ENCODE peak calls at places on chromosomes 5 and 9, in eight cellular contexts. U is omental fat pad; V is AG04450; Y is stimulated activated CD4-positive, alpha-beta T cell treated with anti-CD3 and anti-CD28 coated beads, Interleukin-4, amount 100 ng/mL, for 48 hours; W is Right ventricle myocardium inferior; J is natural killer cell; S is H1; O is activated CD8-positive, alpha-beta memory T cell treated with anti-CD3 and anti-CD28 coated beads for 4 hours. C is an unnamed sample.

GRCh38 chr5:142219146-142219545 is 105.7 kb downstream of the SPRY4 start:
- DNase-seq in U (no peak), V (no peak), Y (no peak), W (no peak), J (no peak), S (no peak), O (no peak), C (no peak)

GRCh38 chr5:36502608-36503007 is 103.8 kb upstream of the SLC1A3 start:
- DNase-seq in U (no peak), V (peak; percentile 90), Y (no peak), W (no peak), J (no peak), S (no peak), O (no peak), C (peak; percentile 97)

GRCh38 chr9:14423816-14424261 is 109.9 kb upstream of the NFIB start:
- DNase-seq in U (no peak), V (peak; percentile 38), Y (no peak), W (no peak), J (no peak), S (no peak), O (no peak), C (no peak)

GRCh38 chr9:86751207-86751606 is 196.1 kb downstream of the GAS1 start:
- DNase-seq in U (no peak), V (no peak), Y (no peak), W (no peak), J (no peak), S (no peak), O (no peak), C (no peak)

GRCh38 chr9:113131689-113132151 is 19.1 kb upstream of the SLC31A2 start:
- DNase-seq in U (no peak), V (no peak), Y (no peak), W (no peak), J (no peak), S (no peak), O (no peak), C (peak; percentile 60)

GRCh38 chr5:38509185-38509584 is 47.3 kb downstream of the LIFR start:
- DNase-seq in U (no peak), V (peak; percentile 36), Y (no peak), W (no peak), J (no peak), S (no peak), O (no peak), C (peak; percentile 61)

GRCh38 chr5:72107874-72108199 is 562 bp downstream of the MAP1B start:
- DNase-seq in U (no peak), V (no peak), Y (no peak), W (no peak), J (no peak), S (no peak), O (no peak), C (no peak)

GRCh38 chr5:137648361-137648760 is 87.5 kb downstream of the KLHL3 start:
- DNase-seq in U (no peak), V (no peak), Y (no peak), W (no peak), J (no peak), S (no peak), O (no peak), C (no peak)